ENCODE peak calls at places on chromosomes 11 and 22, in four cellular contexts. One of them, this sample, is unnamed.

GRCh38 chr11:13781153-13781552 is 112.7 kb downstream of the FAR1 start:
- DNase-seq in SK-N-SH: no peak
- DNase-seq in SJSA1: no peak
- DNase-seq in NCI-H2171: no peak
- DNase-seq in this sample: no peak

GRCh38 chr22:24592144-24592845 is 578 bp downstream of the LRRC75B start:
- DNase-seq in SJSA1: no peak
- DNase-seq in SK-N-SH: no peak
- DNase-seq in NCI-H2171: no peak
- DNase-seq in this sample: no peak

GRCh38 chr11:70064011-70064725 is 13.9 kb upstream of the ANO1 start:
- DNase-seq in NCI-H2171: no peak
- DNase-seq in SK-N-SH: peak; percentile 52
- DNase-seq in SJSA1: peak; percentile 53
- DNase-seq in this sample: no peak

GRCh38 chr11:11856638-11857037 is 14.9 kb downstream of the USP47 start:
- DNase-seq in NCI-H2171: no peak
- DNase-seq in SK-N-SH: no peak
- DNase-seq in SJSA1: no peak
- DNase-seq in this sample: no peak

GRCh38 chr11:78646564-78647185 is 72.0 kb upstream of the NARS2 start:
- DNase-seq in SK-N-SH: peak; percentile 54
- DNase-seq in SJSA1: no peak
- DNase-seq in NCI-H2171: peak; percentile 83
- DNase-seq in this sample: no peak

GRCh38 chr22:30309981-30310672 is 16.6 kb downstream of the TBC1D10A start:
- DNase-seq in SK-N-SH: no peak
- DNase-seq in SJSA1: no peak
- DNase-seq in NCI-H2171: no peak
- DNase-seq in this sample: no peak

GRCh38 chr11:65741185-65741584 is 20.6 kb upstream of the RNASEH2C start:
- DNase-seq in SK-N-SH: no peak
- DNase-seq in SJSA1: no peak
- DNase-seq in NCI-H2171: no peak
- DNase-seq in this sample: no peak

GRCh38 chr22:44894321-44894720 is 115.5 kb downstream of the PHF21B start:
- DNase-seq in SK-N-SH: no peak
- DNase-seq in NCI-H2171: no peak
- DNase-seq in SJSA1: peak; percentile 34
- DNase-seq in this sample: no peak

GRCh38 chr22:44259366-44260215 is 53.2 kb downstream of the SHISAL1 start:
- DNase-seq in SJSA1: peak; percentile 18
- DNase-seq in SK-N-SH: no peak
- DNase-seq in NCI-H2171: no peak
- DNase-seq in this sample: no peak

GRCh38 chr11:66268953-66269906 is 791 bp downstream of the RAB1B start:
- DNase-seq in SK-N-SH: peak; percentile 58
- DNase-seq in NCI-H2171: no peak
- DNase-seq in SJSA1: peak; percentile 81
- DNase-seq in this sample: no peak

GRCh38 chr22:40628354-40629042 is 8.0 kb downstream of the MRTFA start:
- DNase-seq in SJSA1: no peak
- DNase-seq in NCI-H2171: no peak
- DNase-seq in SK-N-SH: no peak
- DNase-seq in this sample: no peak

GRCh38 chr11:69344570-69345145 is 50.7 kb downstream of the MYEOV start:
- DNase-seq in NCI-H2171: no peak
- DNase-seq in SK-N-SH: no peak
- DNase-seq in SJSA1: peak; percentile 52
- DNase-seq in this sample: no peak

GRCh38 chr11:46275964-46276641 is 1.4 kb upstream of the CREB3L1 start:
- DNase-seq in NCI-H2171: no peak
- DNase-seq in SJSA1: no peak
- DNase-seq in SK-N-SH: no peak
- DNase-seq in this sample: no peak

GRCh38 chr11:74268451-74268850 is 43.0 kb downstream of the P4HA3 start:
- DNase-seq in SK-N-SH: no peak
- DNase-seq in SJSA1: no peak
- DNase-seq in NCI-H2171: no peak
- DNase-seq in this sample: no peak

GRCh38 chr11:6568191-6568918 is 35.1 kb downstream of the RRP8 start:
- DNase-seq in SJSA1: no peak
- DNase-seq in NCI-H2171: no peak
- DNase-seq in SK-N-SH: no peak
- DNase-seq in this sample: peak; percentile 38

GRCh38 chr11:112529071-112529470 is 268.4 kb upstream of the PLET1 start:
- DNase-seq in NCI-H2171: no peak
- DNase-seq in SJSA1: no peak
- DNase-seq in SK-N-SH: no peak
- DNase-seq in this sample: no peak

GRCh38 chr22:32877196-32877595 is 75.7 kb downstream of the TIMP3 start:
- DNase-seq in SK-N-SH: no peak
- DNase-seq in NCI-H2171: no peak
- DNase-seq in SJSA1: no peak
- DNase-seq in this sample: no peak

GRCh38 chr11:29481721-29482120 is 535.1 kb downstream of the KCNA4 start:
- DNase-seq in SJSA1: no peak
- DNase-seq in SK-N-SH: no peak
- DNase-seq in NCI-H2171: no peak
- DNase-seq in this sample: no peak

GRCh38 chr11:105230586-105230985 is 91.0 kb upstream of the CARD18 start:
- DNase-seq in NCI-H2171: no peak
- DNase-seq in SK-N-SH: no peak
- DNase-seq in SJSA1: no peak
- DNase-seq in this sample: no peak

GRCh38 chr22:45428391-45429385 is 15.2 kb downstream of the RIBC2 start:
- DNase-seq in SK-N-SH: no peak
- DNase-seq in NCI-H2171: no peak
- DNase-seq in SJSA1: no peak
- DNase-seq in this sample: no peak

This sample was measured in AG04450.